ENCODE peak calls at places on chromosomes 12 and 14, in seven cellular contexts. C is Daoy, M is nucleus accumbens, E is nephron progenitor cell, S is COR-L47, V is pancreas, Z is endothelial cell. P is an unnamed sample.

GRCh38 chr12:132465269-132466190 is 24.4 kb upstream of the FBRSL1 start:
- DNase-seq in Z (no peak), M (no peak), V (no peak), S (no peak), E (peak), C (peak), P (no peak)

GRCh38 chr14:23667134-23667533 is 31.0 kb downstream of the DHRS2 start:
- DNase-seq in M (no peak), S (no peak), E (no peak), C (no peak), V (no peak), Z (no peak), P (no peak)

GRCh38 chr14:50059773-50060629 is 56.4 kb downstream of the VCPKMT start:
- DNase-seq in S (no peak), E (no peak), C (peak), Z (no peak), V (no peak), M (no peak), P (no peak)

GRCh38 chr12:125091401-125091800 is 26.2 kb downstream of the AACS start:
- DNase-seq in S (no peak), M (no peak), Z (no peak), V (no peak), E (no peak), C (no peak), P (no peak)

GRCh38 chr12:109580684-109581333 is 7.2 kb downstream of the MVK start:
- DNase-seq in C (no peak), E (no peak), Z (no peak), V (no peak), M (no peak), S (no peak), P (peak)

GRCh38 chr12:31033146-31033545 is 40.5 kb upstream of the DDX11 start:
- DNase-seq in V (no peak), C (no peak), E (no peak), M (no peak), S (no peak), Z (no peak), P (peak)

GRCh38 chr14:100709252-100709955 is 17.3 kb upstream of the DLK1 start:
- DNase-seq in E (peak), M (no peak), Z (peak), V (no peak), S (no peak), C (peak), P (peak)

GRCh38 chr14:78324353-78324752 is 154.2 kb downstream of the NRXN3 start:
- DNase-seq in V (no peak), C (no peak), E (no peak), S (no peak), M (no peak), Z (no peak), P (no peak)

GRCh38 chr14:102993523-102993922 is 63.8 kb downstream of the CDC42BPB start:
- DNase-seq in V (no peak), Z (no peak), E (no peak), M (no peak), C (peak), S (no peak), P (no peak)

GRCh38 chr12:43848786-43849185 is 12.9 kb downstream of the TMEM117 start:
- DNase-seq in V (no peak), C (no peak), S (no peak), E (no peak), Z (no peak), M (no peak), P (no peak)

GRCh38 chr14:77903233-77903632 is 103.3 kb downstream of the ADCK1 start:
- DNase-seq in V (no peak), C (peak), S (no peak), M (no peak), E (no peak), Z (no peak), P (no peak)

GRCh38 chr14:96016761-96017160 is 22.4 kb upstream of the C14orf132 start:
- DNase-seq in S (peak), M (no peak), V (no peak), Z (no peak), C (no peak), E (no peak), P (no peak)

GRCh38 chr14:76056128-76056527 is 70.6 kb downstream of the IFT43 start:
- DNase-seq in C (peak), E (no peak), V (no peak), Z (no peak), M (no peak), S (no peak), P (no peak)

GRCh38 chr12:26678697-26679660 is 154.0 kb downstream of the ITPR2 start:
- DNase-seq in E (no peak), M (no peak), S (no peak), V (no peak), Z (no peak), C (peak), P (no peak)

GRCh38 chr14:100147181-100147631 is 12.2 kb downstream of the DEGS2 start:
- DNase-seq in E (no peak), Z (no peak), M (no peak), S (no peak), C (no peak), V (no peak), P (no peak)

P was measured in thyroid gland.